ENCODE peak calls at places on chromosomes 4 and X, in six cellular contexts. Z, M, R, K, U and S are unnamed samples.

GRCh38 chrX:129360175-129360574 is 163.1 kb downstream of the SMARCA1 start:
- DNase-seq in Z (peak), M (peak), R (peak), K (peak), U (peak), S (no peak)

GRCh38 chrX:24828147-24828546 is 134.4 kb downstream of the POLA1 start:
- DNase-seq in Z (no peak), M (no peak), R (no peak), K (no peak), U (no peak), S (no peak)

GRCh38 chrX:33134164-33134563 is 77.2 kb downstream of the DMD start:
- DNase-seq in Z (no peak), M (no peak), R (no peak), K (no peak), U (no peak), S (no peak)

GRCh38 chrX:124228849-124229248 is 103.6 kb upstream of the TEX13D start:
- DNase-seq in Z (no peak), M (no peak), R (no peak), K (no peak), U (no peak), S (no peak)

GRCh38 chrX:97027384-97027922 is 143.7 kb downstream of the RPA4 start:
- DNase-seq in Z (no peak), M (no peak), R (peak), K (no peak), U (no peak), S (no peak)

GRCh38 chr4:74330295-74330750 is 22.1 kb downstream of the EPGN start:
- DNase-seq in Z (peak), M (no peak), R (peak), K (no peak), U (no peak), S (no peak)

GRCh38 chr4:176084769-176085168 is 19.1 kb downstream of the WDR17 start:
- DNase-seq in Z (no peak), M (no peak), R (no peak), K (no peak), U (no peak), S (no peak)

GRCh38 chr4:79663157-79663556 is 255.1 kb upstream of the GK2 start:
- DNase-seq in Z (no peak), M (no peak), R (no peak), K (no peak), U (no peak), S (no peak)

GRCh38 chr4:101599620-101600019 is 190.9 kb upstream of the BANK1 start:
- DNase-seq in Z (peak), M (no peak), R (peak), K (peak), U (no peak), S (peak)

GRCh38 chr4:6235012-6235411 is 34.6 kb upstream of the WFS1 start:
- DNase-seq in Z (no peak), M (no peak), R (no peak), K (no peak), U (no peak), S (no peak)

GRCh38 chrX:112826020-112826419 is 14.6 kb downstream of the AMOT start:
- DNase-seq in Z (no peak), M (no peak), R (peak), K (no peak), U (no peak), S (no peak)

GRCh38 chr4:26263165-26263564 is 57.6 kb upstream of the RBPJ start:
- DNase-seq in Z (no peak), M (no peak), R (no peak), K (no peak), U (no peak), S (no peak)

GRCh38 chr4:169210516-169211108 is 60.1 kb downstream of the SH3RF1 start:
- DNase-seq in Z (peak), M (no peak), R (no peak), K (no peak), U (no peak), S (no peak)

GRCh38 chr4:83490876-83491450 is 6.1 kb upstream of the ABRAXAS1 start:
- DNase-seq in Z (peak), M (peak), R (peak), K (peak), U (peak), S (no peak)

GRCh38 chr4:1061372-1061700 is 49.9 kb downstream of the FGFRL1 start:
- DNase-seq in Z (no peak), M (no peak), R (no peak), K (no peak), U (no peak), S (no peak)

GRCh38 chrX:69161786-69162349 is 3.4 kb downstream of the PJA1 start:
- DNase-seq in Z (no peak), M (no peak), R (no peak), K (no peak), U (no peak), S (no peak)

GRCh38 chrX:152915541-152916241 is 17.8 kb downstream of the ZNF185 start:
- DNase-seq in Z (peak), M (peak), R (peak), K (no peak), U (peak), S (no peak)

GRCh38 chr4:114782842-114783595 is 184.4 kb downstream of the UGT8 start:
- DNase-seq in Z (no peak), M (no peak), R (peak), K (no peak), U (no peak), S (no peak)